ENCODE peak calls at places on chromosomes 4 and X, in five cellular contexts. E, S, D, T and J are unnamed samples.

GRCh38 chrX:54042609-54043010 is 1.7 kb downstream of the PHF8 start:
- DNase-seq in D (peak), T (peak), E (peak), S (peak), J (peak)

GRCh38 chr4:1381181-1381621 is 25.0 kb downstream of the NKX1-1 start:
- DNase-seq in D (no peak), E (no peak), S (no peak), T (no peak), J (no peak)

GRCh38 chr4:123481034-123481433 is 84.4 kb downstream of the SPRY1 start:
- DNase-seq in D (no peak), T (no peak), E (no peak), S (no peak), J (no peak)

GRCh38 chrX:123905334-123905733 is 45.5 kb downstream of the XIAP start:
- DNase-seq in T (no peak), E (no peak), D (no peak), S (no peak), J (no peak)

GRCh38 chrX:34632404-34632803 is 24.7 kb downstream of the TMEM47 start:
- DNase-seq in S (no peak), E (no peak), T (no peak), D (no peak), J (no peak)

GRCh38 chrX:120308959-120309872 is 2.0 kb downstream of the TMEM255A start:
- DNase-seq in S (peak), D (peak), T (peak), E (peak), J (peak)

GRCh38 chr4:76116821-76117220 is 31.4 kb downstream of the NUP54 start:
- DNase-seq in D (no peak), T (no peak), S (no peak), E (no peak), J (no peak)

GRCh38 chr4:47032405-47033106 is 1.2 kb downstream of the GABRB1 start:
- DNase-seq in D (peak), S (no peak), T (no peak), E (peak), J (peak)

GRCh38 chrX:68942141-68942540 is 113.3 kb downstream of the EFNB1 start:
- DNase-seq in S (no peak), D (no peak), E (no peak), T (no peak), J (peak)

GRCh38 chrX:11881485-11882170 is 123.6 kb downstream of the MSL3 start:
- DNase-seq in E (no peak), T (no peak), D (no peak), S (no peak), J (no peak)

GRCh38 chrX:7093305-7093704 is 54.2 kb upstream of the STS start:
- DNase-seq in T (no peak), S (no peak), E (no peak), D (no peak), J (no peak)

GRCh38 chrX:77910108-77910840 is at the start of gene ATP7A:
- DNase-seq in E (peak), D (peak), S (peak), T (peak), J (peak)

GRCh38 chr4:152937535-152938236 is 1.6 kb downstream of the FHDC1 start:
- DNase-seq in S (no peak), E (peak), T (no peak), D (peak), J (peak)

GRCh38 chr4:69759189-69759604 is 1.2 kb downstream of the SULT1B1 start:
- DNase-seq in E (peak), S (no peak), D (no peak), T (no peak), J (no peak)

GRCh38 chr4:120003193-120003592 is 63.5 kb downstream of the MAD2L1 start:
- DNase-seq in T (no peak), S (no peak), D (no peak), E (no peak), J (no peak)

GRCh38 chr4:51855270-51855669 is 12.3 kb downstream of the DCUN1D4 start:
- DNase-seq in S (no peak), T (no peak), E (no peak), D (no peak), J (no peak)

GRCh38 chr4:133839326-133839725 is 362.3 kb downstream of the PABPC4L start:
- DNase-seq in E (peak), S (no peak), D (no peak), T (no peak), J (no peak)

GRCh38 chr4:7861440-7861881 is 78.2 kb downstream of the AFAP1 start:
- DNase-seq in D (no peak), T (no peak), S (no peak), E (peak), J (no peak)
- TF ChIP-seq CTCF in D (no peak), T (no peak), S (no peak), E (no peak), J (no peak)

DNA sequence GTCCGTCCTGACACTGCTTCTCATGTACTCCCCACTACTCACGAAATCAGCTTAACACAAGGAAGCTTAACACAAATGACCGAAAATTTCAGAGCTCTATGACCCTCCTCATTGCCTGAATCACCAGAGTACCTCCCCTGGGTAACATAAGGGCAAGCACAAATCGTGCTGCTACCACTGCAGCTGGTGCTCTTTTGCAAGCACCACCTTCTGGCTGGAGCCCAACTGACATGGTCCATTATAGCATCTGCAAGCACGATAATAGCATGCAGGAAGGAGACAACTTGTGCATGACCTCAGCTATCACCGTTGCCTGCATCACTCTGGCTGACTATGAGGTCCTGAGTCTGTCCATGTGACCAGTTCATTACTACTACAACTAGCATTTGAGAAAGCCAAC is 308.0 kb downstream of the TEX13C start:
- DNase-seq in D (no peak), E (no peak), S (no peak), T (no peak), J (no peak)
- TF ChIP-seq CTCF in D (no peak), E (no peak), S (no peak), T (no peak), J (no peak)

DNA sequence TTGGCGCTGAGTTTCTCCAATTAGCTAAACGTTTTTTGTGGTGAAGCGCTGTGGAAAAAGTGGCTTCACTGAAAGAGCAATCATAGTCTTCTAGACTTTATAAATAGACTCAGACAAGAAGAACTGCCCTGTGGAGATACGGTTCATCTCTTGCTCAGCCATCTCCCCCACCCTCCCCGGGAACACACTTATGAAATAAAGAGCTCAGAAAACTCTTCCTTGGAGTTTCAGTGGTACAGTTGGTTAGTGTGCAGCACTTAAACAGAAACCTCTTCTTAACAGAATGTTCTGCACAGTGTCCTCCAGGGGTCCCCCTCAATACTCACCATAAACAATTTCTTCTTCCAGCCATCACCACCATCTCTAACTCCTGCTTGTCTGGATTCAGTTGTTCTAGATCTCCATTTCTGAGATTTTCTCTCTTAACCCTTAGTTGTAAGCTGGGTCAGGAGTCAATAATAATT is 313.0 kb downstream of the ARHGAP10 start:
- DNase-seq in D (peak), S (no peak), E (peak), T (no peak), J (peak)
- TF ChIP-seq CTCF in D (no peak), S (no peak), E (peak), T (no peak), J (no peak)

GRCh38 chrX:125436855-125437254 is 117.2 kb downstream of the TEX13C start:
- DNase-seq in D (no peak), T (no peak), S (no peak), E (peak), J (no peak)
- TF ChIP-seq CTCF in D (no peak), T (no peak), S (no peak), E (peak), J (peak)

GRCh38 chrX:13649823-13650222 is 3.1 kb upstream of the TCEANC start:
- DNase-seq in D (no peak), E (no peak), T (no peak), S (no peak), J (no peak)

GRCh38 chrX:13645464-13646153 is 7.3 kb upstream of the TCEANC start:
- DNase-seq in D (no peak), E (no peak), S (no peak), T (no peak), J (no peak)

GRCh38 chrX:13647709-13648212 is 5.2 kb upstream of the TCEANC start:
- DNase-seq in E (peak), D (no peak), S (peak), T (peak), J (no peak)

GRCh38 chrX:13650318-13650717 is 2.6 kb upstream of the TCEANC start:
- DNase-seq in S (no peak), E (no peak), T (no peak), D (no peak), J (no peak)

GRCh38 chrX:13646154-13646549 is 6.8 kb upstream of the TCEANC start:
- DNase-seq in T (peak), S (peak), E (peak), D (peak), J (peak)
- TF ChIP-seq CTCF in T (peak), S (peak), E (peak), D (peak), J (peak)

DNA sequence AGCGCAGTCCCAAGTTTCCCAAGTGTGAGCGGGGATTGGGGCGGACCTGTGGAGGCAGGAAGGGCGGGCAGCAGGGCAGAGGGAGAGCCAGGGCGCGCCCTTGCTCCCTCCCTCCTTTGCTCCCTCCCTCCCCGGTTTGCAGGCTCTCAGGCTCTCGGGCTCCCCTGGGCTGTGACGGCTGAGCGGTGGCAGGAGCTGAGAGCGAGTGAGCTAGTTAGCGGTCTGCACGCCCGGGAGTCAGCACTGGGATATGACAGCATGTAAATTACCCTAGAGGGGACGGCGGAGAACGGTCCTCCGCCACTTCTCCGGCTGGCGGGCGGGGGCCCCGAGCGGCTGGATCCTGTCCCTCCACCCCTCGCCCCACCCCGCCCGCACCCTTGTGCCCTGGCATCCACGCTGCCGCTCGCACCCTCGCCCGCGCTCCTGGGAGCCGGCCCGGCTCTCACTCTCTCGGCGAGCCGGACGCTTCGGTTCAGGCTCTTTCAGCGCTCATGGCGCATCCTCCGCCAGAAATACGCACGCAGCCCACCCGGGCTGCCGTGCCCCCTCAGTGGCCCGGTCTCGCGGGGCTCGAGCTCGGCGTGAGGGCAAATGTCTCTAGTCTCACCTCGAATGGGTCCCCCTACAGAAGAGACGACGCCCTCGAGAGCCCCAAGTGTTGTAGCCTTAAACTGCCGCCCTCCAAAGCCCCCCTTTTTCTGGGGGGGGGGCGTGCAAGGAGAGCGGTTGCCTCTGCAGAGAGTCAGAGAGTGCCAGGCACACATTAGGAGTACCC is at the start of gene TSC22D3:
- DNase-seq in S (peak), E (peak), D (peak), T (peak), J (peak)
- TF ChIP-seq CTCF in S (no peak), E (peak), D (no peak), T (peak), J (no peak)

GRCh38 chr4:185651851-185652250 is 116.5 kb upstream of the PDLIM3 start:
- DNase-seq in D (no peak), S (no peak), T (no peak), E (no peak), J (no peak)

GRCh38 chr4:185654311-185654710 is 119.0 kb upstream of the PDLIM3 start:
- DNase-seq in S (no peak), D (no peak), E (no peak), T (no peak), J (no peak)

GRCh38 chr4:185654965-185655554 is 119.8 kb upstream of the PDLIM3 start:
- DNase-seq in D (no peak), T (no peak), E (no peak), S (no peak), J (no peak)

GRCh38 chr4:185648631-185649030 is 113.3 kb upstream of the PDLIM3 start:
- DNase-seq in S (no peak), E (no peak), D (no peak), T (no peak), J (no peak)

DNA sequence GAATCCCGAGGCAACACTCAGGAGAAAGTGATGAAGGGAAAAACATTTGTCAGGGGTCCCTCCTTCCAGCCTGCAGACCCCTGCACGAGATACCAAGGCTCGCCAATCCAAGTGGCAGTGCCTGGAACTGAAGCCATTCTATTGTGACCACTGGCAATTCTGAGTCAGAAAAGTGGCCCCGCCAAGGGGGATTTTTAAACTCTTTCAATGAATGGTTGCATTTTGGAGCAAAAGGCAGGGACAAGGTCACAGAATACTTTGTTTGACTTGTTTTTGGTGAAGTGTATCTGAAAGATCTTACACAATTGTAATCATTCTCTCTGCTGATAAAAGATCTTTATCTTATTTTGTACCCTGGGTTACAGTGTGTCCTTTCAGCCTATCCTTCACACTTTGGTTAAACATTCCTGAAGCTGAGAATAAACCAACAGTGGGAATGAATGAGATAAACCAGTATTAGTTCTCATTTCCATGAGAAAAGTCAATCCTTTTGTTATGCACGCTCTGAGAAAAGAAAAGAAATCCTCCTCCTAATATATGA is 115.9 kb upstream of the PDLIM3 start:
- DNase-seq in S (no peak), D (no peak), E (no peak), T (no peak), J (no peak)
- TF ChIP-seq CTCF in S (no peak), D (no peak), E (no peak), T (peak), J (no peak)

GRCh38 chr4:171601091-171601490 is 212.1 kb upstream of the GALNTL6 start:
- DNase-seq in E (no peak), D (no peak), S (no peak), T (no peak), J (no peak)

GRCh38 chr4:171594293-171594692 is 218.9 kb upstream of the GALNTL6 start:
- DNase-seq in E (no peak), S (no peak), D (no peak), T (no peak), J (no peak)

DNA sequence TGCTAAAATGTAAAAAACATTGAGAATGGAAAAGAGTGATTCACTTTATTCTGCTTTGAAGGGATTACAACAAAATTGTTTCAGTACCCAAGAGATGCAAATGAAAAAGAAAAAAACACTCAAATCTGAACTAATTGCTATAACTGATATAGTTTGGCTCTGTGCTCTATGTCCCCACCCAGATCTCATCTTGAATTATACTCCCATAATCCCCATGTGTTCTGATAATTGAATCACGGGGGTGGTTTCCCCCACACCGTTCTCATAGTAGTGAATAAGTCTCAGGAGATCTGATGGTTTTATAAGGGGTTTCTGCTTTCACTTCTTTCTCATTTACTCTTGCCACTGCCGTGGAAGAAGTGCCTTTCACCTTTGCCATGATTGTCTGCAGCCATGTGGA is 213.6 kb upstream of the GALNTL6 start:
- DNase-seq in T (no peak), E (no peak), D (no peak), S (no peak), J (no peak)
- TF ChIP-seq CTCF in T (no peak), E (no peak), D (no peak), S (no peak), J (no peak)